ENCODE peak calls at places on chromosome 20, in seven cellular contexts. H, B, I, P, J, S and G are unnamed samples.

GRCh38 chr20:40953856-40954255 is 74.8 kb upstream of the TOP1 start:
- DNase-seq in H (no peak), B (no peak), I (no peak), P (peak; percentile 49), J (no peak), S (no peak), G (no peak)

GRCh38 chr20:31566658-31567379 is 38.3 kb upstream of the ID1 start:
- DNase-seq in H (peak; percentile 74), B (no peak), I (peak; percentile 49), P (no peak), J (no peak), S (no peak), G (no peak)

GRCh38 chr20:8082999-8083398 is 49.1 kb upstream of the PLCB1 start:
- DNase-seq in H (no peak), B (no peak), I (no peak), P (peak; percentile 64), J (no peak), S (no peak), G (no peak)

GRCh38 chr20:53900380-53900999 is 169.9 kb downstream of the BCAS1 start:
- DNase-seq in H (no peak), B (no peak), I (no peak), P (peak; percentile 95), J (peak; percentile 96), S (no peak), G (no peak)

GRCh38 chr20:62025394-62025793 is 40.3 kb downstream of the TAF4 start:
- DNase-seq in H (no peak), B (no peak), I (no peak), P (no peak), J (peak; percentile 1), S (no peak), G (no peak)

GRCh38 chr20:37294262-37294981 is 5.0 kb downstream of the MANBAL start:
- DNase-seq in H (peak; percentile 0), B (no peak), I (no peak), P (peak; percentile 77), J (no peak), S (no peak), G (no peak)

GRCh38 chr20:32912688-32913087 is 54.0 kb downstream of the EFCAB8 start:
- DNase-seq in H (no peak), B (no peak), I (no peak), P (no peak), J (peak; percentile 16), S (no peak), G (no peak)

GRCh38 chr20:33551778-33552177 is 61.9 kb downstream of the CBFA2T2 start:
- DNase-seq in H (no peak), B (no peak), I (no peak), P (peak; percentile 73), J (no peak), S (no peak), G (no peak)

GRCh38 chr20:14777571-14777970 is 440.2 kb upstream of the FLRT3 start:
- DNase-seq in H (no peak), B (no peak), I (no peak), P (no peak), J (no peak), S (no peak), G (no peak)

GRCh38 chr20:57048027-57048869 is 218.2 kb downstream of the BMP7 start:
- DNase-seq in H (no peak), B (no peak), I (peak; percentile 81), P (no peak), J (no peak), S (no peak), G (no peak)

GRCh38 chr20:58853976-58854637 is 1.6 kb downstream of the GNAS start:
- DNase-seq in H (no peak), B (no peak), I (no peak), P (no peak), J (no peak), S (no peak), G (no peak)

GRCh38 chr20:53934421-53935352 is 135.7 kb downstream of the BCAS1 start:
- DNase-seq in H (no peak), B (no peak), I (peak; percentile 65), P (peak; percentile 84), J (peak; percentile 93), S (no peak), G (no peak)

GRCh38 chr20:58905236-58905635 is 52.7 kb downstream of the GNAS start:
- DNase-seq in H (no peak), B (no peak), I (no peak), P (no peak), J (no peak), S (no peak), G (no peak)

GRCh38 chr20:38013891-38014290 is 19.4 kb downstream of the TTI1 start:
- DNase-seq in H (no peak), B (no peak), I (no peak), P (no peak), J (peak; percentile 35), S (no peak), G (no peak)

DNA sequence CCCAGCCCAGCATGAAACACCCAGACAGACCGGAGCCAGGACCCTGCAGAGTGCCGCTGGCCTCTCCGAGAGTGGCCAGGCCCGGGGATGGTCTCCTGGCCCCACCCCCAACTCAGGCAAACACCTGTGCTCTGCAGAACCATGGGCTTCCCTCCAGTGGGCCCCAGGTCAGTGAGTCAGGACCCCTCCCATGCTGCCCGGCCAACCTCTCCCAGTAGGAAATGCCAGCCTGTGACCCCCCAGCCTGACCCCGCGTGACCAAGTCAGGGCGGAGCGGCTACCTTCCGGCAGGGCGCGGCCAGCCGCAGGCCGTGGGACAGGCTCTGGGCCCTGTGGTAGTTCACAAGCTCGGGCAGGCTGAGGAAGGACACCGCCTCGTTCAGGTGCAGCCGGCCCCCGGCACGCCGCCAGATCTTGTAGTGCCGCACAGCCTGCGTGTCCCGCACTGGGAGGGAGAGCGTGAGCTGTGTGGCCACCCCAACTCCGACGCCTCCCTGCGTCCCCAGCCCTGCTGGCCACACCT is 3.2 kb downstream of the PTK6 start:
- DNase-seq in H (peak; percentile 86), B (no peak), I (no peak), P (no peak), J (no peak), S (peak; percentile 79), G (peak; percentile 70)
- TF ChIP-seq POLR2A in H (peak; percentile 76), B (no peak), I (no peak), P (no peak), J (no peak), S (no peak), G (peak; percentile 30)

DNA sequence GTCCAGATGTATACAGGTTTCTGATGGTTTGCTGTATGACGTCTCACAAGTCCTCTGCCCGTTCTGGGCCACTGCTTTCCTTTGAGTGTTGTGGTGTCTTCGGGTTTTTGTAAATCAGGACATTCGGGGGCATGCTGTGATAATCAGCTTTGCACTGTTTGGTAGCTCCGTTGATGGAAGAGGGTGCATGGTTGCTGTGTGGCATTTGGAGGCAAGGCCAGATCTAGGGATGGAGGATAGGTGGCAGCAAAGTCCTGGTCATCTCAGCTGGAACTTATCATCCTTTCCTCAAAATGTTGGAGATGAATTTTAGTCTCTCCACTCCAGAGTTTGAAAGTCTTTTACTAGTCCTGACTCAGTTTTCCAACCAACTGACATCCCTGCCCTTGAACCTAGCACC is 91.0 kb downstream of the SCP2D1 start:
- DNase-seq in H (no peak), B (no peak), I (no peak), P (no peak), J (no peak), S (no peak), G (no peak)
- TF ChIP-seq CTCF in H (peak; percentile 50), B (peak; percentile 44), I (peak; percentile 20), P (no peak), J (no peak), S (peak; percentile 22), G (no peak)

DNA sequence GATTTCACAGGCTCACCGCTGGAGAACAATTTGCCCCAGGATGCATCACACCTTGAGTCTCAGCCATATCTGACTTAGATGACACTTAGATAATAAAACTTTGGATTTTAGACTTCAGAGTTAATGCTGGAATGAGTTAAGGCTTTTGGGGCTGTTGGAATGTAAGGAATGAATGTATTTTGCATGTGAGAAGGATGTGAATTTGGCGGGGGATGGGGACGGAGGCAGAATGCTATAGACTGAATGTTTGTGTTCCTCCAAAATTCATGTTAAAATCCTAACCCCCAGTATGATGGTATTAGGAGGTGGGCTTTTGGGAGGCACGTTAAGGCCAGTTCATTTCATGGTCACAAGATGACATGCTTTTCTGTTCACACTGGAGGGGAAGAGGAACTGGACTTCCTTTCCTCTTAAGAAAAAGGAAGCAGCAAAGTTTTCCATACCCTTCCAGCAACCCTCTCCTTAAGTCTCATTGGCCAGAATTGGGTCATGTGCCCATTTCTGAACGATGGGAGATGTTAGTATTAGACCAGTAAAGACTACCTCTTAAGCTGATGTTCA is 5.8 kb upstream of the SRXN1 start:
- DNase-seq in H (no peak), B (no peak), I (peak; percentile 24), P (no peak), J (no peak), S (no peak), G (no peak)
- TF ChIP-seq POLR2A in H (no peak), B (no peak), I (no peak), P (no peak), J (no peak), S (no peak), G (no peak)

GRCh38 chr20:63280929-63281545 is 8.4 kb downstream of the ARFGAP1 start:
- DNase-seq in H (no peak), B (no peak), I (no peak), P (no peak), J (no peak), S (no peak), G (no peak)
- TF ChIP-seq CTCF in H (no peak), B (no peak), I (peak; percentile 37), P (peak; percentile 37), J (peak; percentile 32), S (no peak), G (no peak)

DNA sequence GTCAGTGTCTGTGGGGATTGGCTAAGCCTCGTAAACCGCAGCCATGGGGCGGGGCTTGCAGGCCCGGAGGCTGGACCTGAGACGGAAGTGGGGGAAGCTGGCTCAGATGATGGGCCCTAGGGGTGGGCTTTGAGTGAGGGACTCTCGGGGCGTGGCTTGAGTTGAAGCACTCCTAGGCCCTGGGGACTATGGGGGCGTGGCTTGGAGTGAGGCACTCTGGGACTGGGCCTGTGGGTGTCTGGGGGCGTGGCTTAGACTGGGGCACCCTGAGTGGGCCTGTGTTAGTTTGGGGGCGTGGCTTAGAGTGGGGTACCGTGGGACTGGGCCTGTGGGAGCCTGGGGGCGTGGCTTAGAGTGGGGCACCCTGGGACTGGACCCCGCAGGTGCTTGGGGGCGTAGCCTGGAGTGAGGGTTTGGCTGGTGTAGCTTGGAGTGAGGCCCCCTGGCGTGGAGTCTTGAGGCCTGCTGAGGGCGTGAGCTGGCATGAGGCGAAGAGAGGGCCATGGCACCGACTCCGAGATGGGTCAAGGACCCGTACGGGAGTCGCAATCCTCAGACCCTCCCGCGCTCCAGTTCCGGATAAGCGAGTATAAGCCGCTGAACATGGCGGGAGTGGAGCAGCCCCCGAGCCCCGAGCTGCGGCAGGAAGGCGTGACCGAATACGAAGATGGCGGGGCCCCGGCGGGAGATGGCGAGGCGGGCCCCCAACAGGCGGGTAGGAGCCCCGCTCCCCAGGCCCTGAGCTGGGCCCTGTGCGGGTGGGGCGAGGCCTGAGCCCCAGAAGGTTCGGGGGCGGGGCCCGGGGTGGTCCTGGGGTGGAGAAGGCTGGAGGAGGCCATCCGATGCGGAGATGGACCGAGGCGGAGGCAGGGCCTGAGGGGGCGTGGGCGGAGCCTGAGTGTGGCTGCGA is 6.8 kb downstream of the L3MBTL1 start:
- DNase-seq in H (peak; percentile 95), B (peak; percentile 92), I (peak; percentile 94), P (peak; percentile 98), J (peak; percentile 98), S (peak; percentile 97), G (peak; percentile 97)
- TF ChIP-seq POLR2A in H (peak; percentile 15), B (peak; percentile 82), I (no peak), P (no peak), J (no peak), S (no peak), G (no peak)

GRCh38 chr20:10047427-10047826 is 12.6 kb downstream of the ANKEF1 start:
- DNase-seq in H (no peak), B (no peak), I (no peak), P (peak; percentile 1), J (no peak), S (no peak), G (no peak)
- TF ChIP-seq CTCF in H (no peak), B (no peak), I (no peak), P (no peak), J (peak; percentile 28), S (no peak), G (no peak)

GRCh38 chr20:45833883-45834796 is 541 bp downstream of the SNX21 start:
- DNase-seq in H (peak; percentile 79), B (no peak), I (peak; percentile 84), P (peak; percentile 49), J (peak; percentile 83), S (peak; percentile 90), G (peak; percentile 64)
- TF ChIP-seq POLR2A in H (no peak), B (no peak), I (no peak), P (no peak), J (no peak), S (no peak), G (peak; percentile 25)